ENCODE peak calls at places on chromosome 5, in five cellular contexts. W is natural killer cell, Y is foreskin fibroblast, S is cardiac muscle cell, D is right lobe of liver. R is an unnamed sample.

GRCh38 chr5:106759581-106759980 is 911.2 kb downstream of the EFNA5 start:
- DNase-seq in W (no peak), Y (no peak), S (peak), D (no peak), R (no peak)

GRCh38 chr5:173093597-173093996 is 37.4 kb downstream of the CREBRF start:
- DNase-seq in W (no peak), Y (no peak), S (peak), D (no peak), R (no peak)

GRCh38 chr5:3602713-3603502 is 7.3 kb downstream of the IRX1 start:
- DNase-seq in W (no peak), Y (no peak), S (peak), D (peak), R (peak)

GRCh38 chr5:129951039-129951438 is 46.8 kb downstream of the CHSY3 start:
- DNase-seq in W (no peak), Y (no peak), S (no peak), D (no peak), R (no peak)

GRCh38 chr5:143471041-143471509 is 67.6 kb upstream of the NR3C1 start:
- DNase-seq in W (no peak), Y (peak), S (peak), D (no peak), R (no peak)

GRCh38 chr5:178787889-178788288 is 57.4 kb upstream of the ZNF354A start:
- DNase-seq in W (no peak), Y (no peak), S (no peak), D (no peak), R (no peak)

GRCh38 chr5:58094031-58094430 is 365.9 kb downstream of the PLK2 start:
- DNase-seq in W (no peak), Y (no peak), S (no peak), D (no peak), R (no peak)

GRCh38 chr5:127400946-127401670 is 110.5 kb downstream of the MEGF10 start:
- DNase-seq in W (no peak), Y (no peak), S (no peak), D (no peak), R (no peak)

GRCh38 chr5:148844433-148845279 is 18.2 kb downstream of the ADRB2 start:
- DNase-seq in W (peak), Y (no peak), S (no peak), D (no peak), R (no peak)

GRCh38 chr5:64972591-64972990 is 203.9 kb downstream of the CWC27 start:
- DNase-seq in W (no peak), Y (no peak), S (peak), D (no peak), R (no peak)

GRCh38 chr5:127660048-127660733 is 11.3 kb downstream of the CTXN3 start:
- DNase-seq in W (no peak), Y (no peak), S (no peak), D (no peak), R (no peak)

GRCh38 chr5:37490931-37491330 is 111.8 kb downstream of the WDR70 start:
- DNase-seq in W (no peak), Y (no peak), S (no peak), D (no peak), R (no peak)

GRCh38 chr5:113678924-113679575 is 165.6 kb downstream of the YTHDC2 start:
- DNase-seq in W (no peak), Y (no peak), S (peak), D (no peak), R (no peak)

GRCh38 chr5:170429014-170429413 is 39.8 kb upstream of the KCNMB1 start:
- DNase-seq in W (no peak), Y (no peak), S (peak), D (no peak), R (no peak)

GRCh38 chr5:73039082-73039481 is 81.3 kb upstream of the TMEM171 start:
- DNase-seq in W (no peak), Y (no peak), S (no peak), D (no peak), R (no peak)

GRCh38 chr5:77087484-77088291 is 603 bp upstream of the ZBED3 start:
- DNase-seq in W (no peak), Y (no peak), S (peak), D (peak), R (peak)

GRCh38 chr5:83095973-83096539 is 18.7 kb downstream of the XRCC4 start:
- DNase-seq in W (no peak), Y (peak), S (peak), D (no peak), R (no peak)

GRCh38 chr5:33595303-33595702 is 154.5 kb downstream of the TARS1 start:
- DNase-seq in W (no peak), Y (no peak), S (no peak), D (no peak), R (no peak)

GRCh38 chr5:151174612-151175101 is 17.1 kb upstream of the ANXA6 start:
- DNase-seq in W (no peak), Y (no peak), S (peak), D (no peak), R (no peak)

GRCh38 chr5:3489221-3489620 is 106.4 kb upstream of the IRX1 start:
- DNase-seq in W (no peak), Y (no peak), S (no peak), D (no peak), R (no peak)

GRCh38 chr5:100950975-100951374 is 47.9 kb upstream of the ST8SIA4 start:
- DNase-seq in W (no peak), Y (no peak), S (no peak), D (no peak), R (no peak)

GRCh38 chr5:51194626-51195025 is 188.6 kb upstream of the ISL1 start:
- DNase-seq in W (no peak), Y (no peak), S (no peak), D (no peak), R (no peak)

GRCh38 chr5:159906957-159907356 is 9.3 kb upstream of the ADRA1B start:
- DNase-seq in W (no peak), Y (no peak), S (no peak), D (no peak), R (no peak)

GRCh38 chr5:134545070-134545868 is 19.8 kb downstream of the JADE2 start:
- DNase-seq in W (no peak), Y (no peak), S (peak), D (no peak), R (no peak)

GRCh38 chr5:5183192-5183699 is 43.1 kb downstream of the ADAMTS16 start:
- DNase-seq in W (no peak), Y (no peak), S (no peak), D (no peak), R (no peak)

GRCh38 chr5:850511-851006 is at the start of gene ZDHHC11:
- DNase-seq in W (no peak), Y (no peak), S (no peak), D (peak), R (no peak)

GRCh38 chr5:29460946-29461538 is 1732.4 kb upstream of the CDH6 start:
- DNase-seq in W (no peak), Y (no peak), S (no peak), D (no peak), R (no peak)

GRCh38 chr5:174167080-174167910 is 121.8 kb downstream of the NSG2 start:
- DNase-seq in W (no peak), Y (no peak), S (no peak), D (no peak), R (no peak)

DNA sequence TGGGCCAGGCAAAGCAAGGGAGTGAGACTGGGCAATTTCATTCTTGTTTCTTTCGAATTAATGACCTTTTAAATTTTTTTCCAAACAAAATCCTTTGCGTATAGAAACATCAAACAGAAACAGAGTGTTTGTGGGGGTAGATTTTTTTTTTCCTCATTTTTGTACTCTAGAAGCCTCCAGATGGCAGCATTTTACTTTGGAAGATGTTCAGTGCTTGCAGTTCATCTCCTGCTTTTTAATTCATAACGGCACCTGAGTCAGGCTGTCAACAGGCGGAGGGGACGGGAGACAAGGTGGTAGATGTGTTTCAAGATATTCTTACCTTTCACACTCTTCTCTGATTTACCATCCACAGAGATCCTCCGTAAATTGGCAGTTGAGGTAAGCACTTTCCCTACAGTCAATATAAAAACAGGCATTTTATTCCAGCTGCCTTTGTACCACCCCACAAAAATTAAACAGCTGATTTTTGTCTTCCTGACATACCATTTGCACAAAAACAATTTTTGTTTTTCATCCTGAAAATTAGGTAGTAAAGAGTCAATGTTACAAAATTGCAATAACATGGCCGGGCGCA is 99.5 kb upstream of the FBXL17 start:
- DNase-seq in W (no peak), Y (peak), S (peak), D (no peak), R (no peak)
- TF ChIP-seq CTCF in W (no peak), Y (peak), S (peak), D (no peak), R (no peak)

GRCh38 chr5:175460126-175460525 is 16.1 kb upstream of the DRD1 start:
- DNase-seq in W (no peak), Y (no peak), S (peak), D (no peak), R (no peak)

GRCh38 chr5:175460560-175460959 is 16.6 kb upstream of the DRD1 start:
- DNase-seq in W (no peak), Y (no peak), S (no peak), D (no peak), R (no peak)

GRCh38 chr5:175456105-175456504 is 12.1 kb upstream of the DRD1 start:
- DNase-seq in W (no peak), Y (no peak), S (no peak), D (no peak), R (no peak)

GRCh38 chr5:175461370-175461769 is 17.0 kb upstream of the SFXN1 start:
- DNase-seq in W (no peak), Y (no peak), S (no peak), D (no peak), R (no peak)

GRCh38 chr5:175457466-175457865 is 13.5 kb upstream of the DRD1 start:
- DNase-seq in W (no peak), Y (no peak), S (no peak), D (no peak), R (no peak)
- TF ChIP-seq CTCF in W (no peak), Y (no peak), S (no peak), D (no peak), R (no peak)

GRCh38 chr5:66223637-66224036 is 79.5 kb downstream of the SREK1 start:
- DNase-seq in W (no peak), Y (no peak), S (peak), D (no peak), R (no peak)
- TF ChIP-seq CTCF in W (no peak), Y (peak), S (peak), D (no peak), R (no peak)

DNA sequence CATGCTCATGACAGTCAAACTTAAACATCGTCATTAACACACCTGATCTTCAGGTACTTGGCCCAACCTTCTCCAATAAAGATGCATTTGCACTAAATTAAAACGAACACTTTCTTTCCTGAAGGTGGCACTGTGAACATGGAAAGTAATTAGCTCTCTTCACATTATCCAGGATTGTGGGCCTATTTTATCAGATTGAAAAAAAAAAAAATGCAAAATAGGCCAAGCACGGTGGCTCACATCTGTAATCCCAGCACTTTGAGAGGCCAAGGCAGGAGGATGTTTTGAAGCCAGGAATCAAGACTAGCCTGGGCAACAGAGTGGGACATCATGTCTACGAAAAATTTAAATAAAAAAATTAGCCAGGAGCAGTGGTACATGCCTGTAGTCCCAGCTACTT is 14.4 kb upstream of the CDC20B start:
- DNase-seq in W (no peak), Y (no peak), S (peak), D (no peak), R (no peak)
- TF ChIP-seq CTCF in W (no peak), Y (no peak), S (peak), D (no peak), R (peak)

GRCh38 chr5:8241558-8241957 is 372.6 kb downstream of the MTRR start:
- DNase-seq in W (no peak), Y (no peak), S (no peak), D (no peak), R (no peak)

GRCh38 chr5:8253376-8253775 is 384.4 kb downstream of the MTRR start:
- DNase-seq in W (no peak), Y (no peak), S (no peak), D (no peak), R (no peak)

GRCh38 chr5:8247074-8247473 is 378.1 kb downstream of the MTRR start:
- DNase-seq in W (no peak), Y (no peak), S (no peak), D (no peak), R (no peak)

GRCh38 chr5:8247485-8247884 is 378.5 kb downstream of the MTRR start:
- DNase-seq in W (no peak), Y (no peak), S (no peak), D (no peak), R (no peak)
- TF ChIP-seq CTCF in W (no peak), Y (peak), S (peak), D (no peak), R (no peak)

DNA sequence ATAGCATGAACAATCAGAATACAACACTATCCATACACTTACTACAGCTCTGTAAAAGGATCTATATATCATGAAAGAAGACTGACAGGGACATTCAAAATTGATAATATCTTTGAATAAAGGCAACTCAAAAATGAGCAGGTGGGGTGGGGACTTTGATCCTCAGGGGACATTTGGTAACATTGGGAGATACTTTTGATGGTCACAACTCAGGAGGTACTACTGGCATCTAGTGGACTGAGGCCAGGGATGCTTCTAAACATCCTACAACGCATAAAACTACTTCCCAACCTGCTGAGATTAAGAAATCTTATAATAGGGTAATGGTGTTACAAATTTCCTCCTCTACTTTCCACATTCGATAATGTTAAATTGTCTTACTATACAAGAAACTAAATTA is 243.9 kb downstream of the ARL15 start:
- DNase-seq in W (no peak), Y (no peak), S (no peak), D (no peak), R (no peak)
- TF ChIP-seq CTCF in W (no peak), Y (no peak), S (no peak), D (peak), R (no peak)

GRCh38 chr5:42970636-42971559 is 69.2 kb downstream of the ANXA2R start:
- DNase-seq in W (no peak), Y (no peak), S (peak), D (no peak), R (no peak)
- TF ChIP-seq CTCF in W (no peak), Y (no peak), S (peak), D (no peak), R (no peak)

DNA sequence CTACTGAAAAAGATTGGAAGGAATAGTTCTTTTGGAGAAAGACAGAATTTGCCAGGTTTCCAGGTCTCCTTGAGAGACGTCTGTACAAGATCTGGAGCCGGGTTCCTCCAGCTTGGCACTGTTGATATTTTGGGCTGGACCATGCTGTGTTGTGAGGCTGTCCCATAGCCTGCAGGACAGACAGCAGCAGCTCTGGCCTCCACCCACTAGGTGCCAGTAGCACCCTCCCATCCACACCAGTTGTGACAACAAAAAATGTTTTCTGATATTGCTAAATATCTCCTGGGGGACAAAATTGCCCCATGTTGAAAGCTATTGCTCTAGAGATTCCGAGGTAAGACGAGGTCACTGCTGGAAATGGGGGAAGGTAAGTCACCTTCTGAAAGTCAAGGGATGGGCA is 287.7 kb upstream of the DAP start:
- DNase-seq in W (no peak), Y (no peak), S (no peak), D (no peak), R (no peak)
- TF ChIP-seq CTCF in W (no peak), Y (peak), S (no peak), D (no peak), R (no peak)